ENCODE peak calls at places on chromosomes 1 and 21, in five cellular contexts. D, U, Z, M and C are unnamed samples.
A peak's percentile ranks its signal among the peaks of the same experiment; 100 is the strongest.

GRCh38 chr1:198677027-198677426 is 38.2 kb downstream of the PTPRC start:
- DNase-seq in D (no peak), U (no peak), Z (no peak), M (no peak), C (no peak)

GRCh38 chr1:107830075-107830474 is 134.9 kb downstream of the VAV3 start:
- DNase-seq in D (no peak), U (no peak), Z (no peak), M (no peak), C (no peak)

GRCh38 chr1:180213401-180214177 is 16.5 kb upstream of the LHX4 start:
- DNase-seq in D (peak; percentile 100), U (no peak), Z (no peak), M (no peak), C (peak; percentile 20)

GRCh38 chr1:200518524-200518923 is 102.0 kb downstream of the KIF14 start:
- DNase-seq in D (no peak), U (no peak), Z (no peak), M (no peak), C (no peak)

GRCh38 chr21:33325222-33326067 is 675 bp downstream of the IFNAR1 start:
- DNase-seq in D (no peak), U (no peak), Z (peak; percentile 35), M (peak; percentile 51), C (no peak)

GRCh38 chr1:203612932-203613682 is 13.5 kb upstream of the ATP2B4 start:
- DNase-seq in D (no peak), U (no peak), Z (no peak), M (no peak), C (no peak)

GRCh38 chr1:53383471-53383870 is 55.6 kb upstream of the LRP8 start:
- DNase-seq in D (no peak), U (no peak), Z (no peak), M (no peak), C (no peak)

GRCh38 chr1:27011058-27011764 is 1.4 kb downstream of the TENT5B start:
- DNase-seq in D (peak; percentile 80), U (no peak), Z (no peak), M (no peak), C (no peak)

GRCh38 chr1:155037043-155037442 is 3.4 kb downstream of the DCST1 start:
- DNase-seq in D (no peak), U (no peak), Z (no peak), M (no peak), C (no peak)

GRCh38 chr21:19759836-19760235 is 1238.4 kb upstream of the NCAM2 start:
- DNase-seq in D (no peak), U (no peak), Z (no peak), M (no peak), C (no peak)
- TF ChIP-seq GABPA in D (no peak), U (no peak), Z (no peak), M (no peak), C (no peak)

DNA sequence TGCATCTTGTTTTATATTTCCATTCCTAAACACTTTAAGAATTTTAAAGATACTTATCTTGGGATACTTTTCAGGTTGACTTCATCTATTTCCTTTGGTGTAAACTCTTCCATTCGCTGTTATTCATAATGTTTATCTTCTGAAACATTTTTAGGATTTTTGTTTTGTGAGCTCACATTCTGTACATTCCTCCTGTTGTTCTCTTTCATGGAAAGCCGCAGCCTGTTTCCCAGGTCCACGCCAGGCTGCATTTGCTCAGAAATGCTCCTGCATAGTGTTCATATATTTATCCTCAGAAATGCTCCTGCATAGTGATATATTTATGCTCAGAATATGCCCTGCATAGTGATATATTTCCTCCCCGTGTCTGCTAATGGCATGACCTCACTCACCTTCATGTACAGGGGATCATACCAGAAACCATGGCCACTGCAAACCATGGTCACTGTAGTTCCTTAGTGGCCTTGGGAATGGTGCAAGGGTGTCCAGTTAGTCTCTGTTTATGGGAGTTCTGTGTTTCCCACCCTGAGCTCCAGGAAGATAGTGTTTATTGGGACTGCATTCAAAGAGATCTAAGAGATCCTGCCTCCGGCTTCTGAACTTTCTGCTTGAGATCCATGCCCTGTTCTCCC is 153.9 kb upstream of the GREM2 start:
- DNase-seq in D (no peak), U (peak; percentile 1), Z (no peak), M (no peak), C (no peak)
- TF ChIP-seq GABPA in D (no peak), U (no peak), Z (no peak), M (no peak), C (no peak)

GRCh38 chr1:234531181-234532132 is 52.5 kb upstream of the TARBP1 start:
- DNase-seq in D (no peak), U (no peak), Z (no peak), M (no peak), C (no peak)
- TF ChIP-seq GABPA in D (no peak), U (no peak), Z (no peak), M (no peak), C (no peak)

DNA sequence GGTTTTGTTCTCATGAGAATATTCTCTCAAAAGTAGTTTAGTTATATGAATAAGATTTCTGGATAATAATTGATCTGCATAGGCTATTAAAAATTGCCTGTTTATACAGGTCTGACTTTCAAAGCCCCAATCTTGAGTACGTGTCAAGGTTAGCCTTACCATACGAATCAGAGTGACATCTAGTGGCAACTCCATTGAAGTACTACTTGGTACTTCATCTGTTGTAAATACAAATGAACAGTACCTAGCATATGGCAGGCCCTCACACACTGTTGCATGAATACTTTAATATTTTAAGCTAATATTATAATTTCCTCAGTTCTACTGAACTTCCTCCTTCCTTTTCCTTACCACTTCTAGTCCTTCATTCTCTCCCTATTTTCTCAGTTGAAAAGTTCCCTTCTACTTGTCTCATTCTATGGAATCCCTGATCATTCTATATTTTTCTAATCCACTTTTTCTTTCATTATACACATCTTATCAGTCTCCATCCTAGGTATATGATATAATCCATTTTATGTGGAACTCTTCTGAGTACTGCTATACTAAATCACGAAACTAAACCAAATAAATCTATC is 101.2 kb downstream of the AKT3 start:
- DNase-seq in D (peak; percentile 55), U (no peak), Z (peak; percentile 49), M (peak; percentile 77), C (peak; percentile 28)
- TF ChIP-seq GABPA in D (no peak), U (no peak), Z (no peak), M (no peak), C (no peak)

DNA sequence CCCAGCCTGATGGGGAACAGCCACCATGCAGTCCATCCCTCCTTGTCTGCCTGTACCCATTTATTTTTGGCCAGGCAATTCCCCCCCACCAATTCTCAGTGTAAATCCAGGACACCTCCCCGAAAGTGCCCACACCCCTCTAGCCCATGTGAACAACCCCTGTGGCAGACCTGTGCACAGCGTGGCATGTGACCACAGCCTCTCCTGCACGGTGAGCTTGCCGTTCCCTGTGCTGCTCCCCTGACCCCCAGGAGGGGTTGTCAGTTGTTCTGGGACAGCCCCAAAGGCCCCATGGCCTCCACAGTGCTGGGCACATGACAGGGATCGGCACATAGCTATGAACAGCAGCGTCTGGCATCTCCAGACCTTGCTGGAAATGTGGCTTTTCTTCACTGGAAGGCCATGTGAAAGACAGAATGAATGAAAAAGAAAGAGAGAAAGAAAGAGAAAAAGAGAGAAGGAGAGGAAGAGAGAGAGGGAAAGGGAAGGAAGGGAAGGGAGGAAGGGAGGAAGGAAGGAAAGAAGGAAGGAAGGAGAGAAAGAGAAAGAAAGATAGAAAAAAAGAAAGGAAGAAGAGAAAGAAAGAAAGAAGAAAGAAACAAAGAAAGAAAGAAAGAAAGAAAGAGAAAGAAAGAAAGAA is 3.9 kb downstream of the CAPN9 start:
- DNase-seq in D (no peak), U (no peak), Z (no peak), M (no peak), C (no peak)
- TF ChIP-seq GABPA in D (no peak), U (no peak), Z (no peak), M (no peak), C (no peak)